ENCODE peak calls at places on chromosomes 13 and 19, in four cellular contexts. K is head of caudate nucleus, R is SK-N-MC, X is A673. F is an unnamed sample.

GRCh38 chr19:43575955-43576451 is 402 bp downstream of the PINLYP start:
- DNase-seq in X (no peak), R (no peak), K (no peak), F (peak; percentile 53)

GRCh38 chr19:2253106-2254051 is 2.8 kb downstream of the JSRP1 start:
- DNase-seq in K (no peak), R (no peak), X (no peak), F (peak; percentile 12)

GRCh38 chr19:12703056-12703455 is 6.6 kb upstream of the FBXW9 start:
- DNase-seq in X (peak; percentile 89), R (no peak), K (no peak), F (no peak)

GRCh38 chr13:36131215-36131930 is at the start of gene DCLK1:
- DNase-seq in X (peak; percentile 68), K (peak; percentile 67), R (no peak), F (peak; percentile 54)

GRCh38 chr13:96851856-96852255 is 142.4 kb downstream of the OXGR1 start:
- DNase-seq in R (no peak), K (no peak), X (no peak), F (no peak)

GRCh38 chr13:73018336-73018735 is 40.5 kb upstream of the KLF5 start:
- DNase-seq in K (no peak), X (no peak), R (no peak), F (no peak)

GRCh38 chr13:103883698-103884097 is 817.5 kb upstream of the SLC10A2 start:
- DNase-seq in K (no peak), X (no peak), R (no peak), F (no peak)

GRCh38 chr19:18333680-18334079 is 6.7 kb upstream of the PGPEP1 start:
- DNase-seq in R (no peak), X (no peak), K (no peak), F (no peak)

GRCh38 chr19:18684642-18684993 is 1.1 kb downstream of the CRTC1 start:
- DNase-seq in K (no peak), R (no peak), X (no peak), F (no peak)

GRCh38 chr13:93080587-93080986 is 146.0 kb upstream of the GPC6 start:
- DNase-seq in R (peak; percentile 66), X (peak; percentile 38), K (no peak), F (peak; percentile 9)

GRCh38 chr19:48149430-48149829 is 20.7 kb downstream of the LIG1 start:
- DNase-seq in X (no peak), K (no peak), R (no peak), F (no peak)

GRCh38 chr19:18009412-18010066 is 1.6 kb downstream of the ARRDC2 start:
- DNase-seq in K (peak; percentile 35), R (no peak), X (no peak), F (no peak)

GRCh38 chr19:41595258-41595889 is 19.4 kb downstream of the CEACAM21 start:
- DNase-seq in R (peak; percentile 58), K (peak; percentile 32), X (peak; percentile 87), F (peak; percentile 51)

GRCh38 chr19:41705393-41706174 is 2.8 kb upstream of the CEACAM5 start:
- DNase-seq in K (no peak), X (peak; percentile 34), R (no peak), F (no peak)

GRCh38 chr13:107867701-107868661 is 347.4 kb downstream of the LIG4 start:
- DNase-seq in R (no peak), X (peak; percentile 75), K (peak; percentile 69), F (peak; percentile 94)

GRCh38 chr13:101514695-101515275 is 62.3 kb downstream of the ITGBL1 start:
- DNase-seq in X (peak; percentile 68), R (peak; percentile 80), K (no peak), F (peak; percentile 81)